ENCODE peak calls at places on chromosomes 4 and X, in six cellular contexts. G, E, D, K, F and N are unnamed samples.
A peak's percentile ranks its signal among the peaks of the same experiment; 100 is the strongest.

GRCh38 chrX:74537011-74537390 is 77.4 kb downstream of the RLIM start:
- DNase-seq in E (peak; percentile 52), D (peak; percentile 41), K (peak; percentile 18), F (no peak), G (no peak), N (no peak)

GRCh38 chr4:76447326-76447954 is 12.4 kb downstream of the SHROOM3 start:
- DNase-seq in G (no peak), D (no peak), E (peak; percentile 26), F (no peak), K (no peak), N (no peak)

GRCh38 chr4:35166437-35166836 is 1077.9 kb downstream of the ARAP2 start:
- DNase-seq in D (no peak), E (no peak), K (no peak), F (no peak), G (no peak), N (no peak)

GRCh38 chr4:26161030-26161824 is 159.6 kb upstream of the RBPJ start:
- DNase-seq in F (no peak), G (no peak), K (no peak), E (no peak), D (no peak), N (no peak)

GRCh38 chrX:17170973-17171372 is 204.0 kb upstream of the NHS start:
- DNase-seq in D (no peak), K (no peak), E (no peak), G (no peak), F (no peak), N (no peak)

GRCh38 chrX:3181846-3182245 is 140.6 kb downstream of the ARSF start:
- DNase-seq in E (no peak), G (no peak), K (no peak), D (no peak), F (no peak), N (no peak)

GRCh38 chr4:78557841-78558240 is 6.3 kb downstream of the ANXA3 start:
- DNase-seq in D (no peak), G (no peak), E (no peak), F (no peak), K (no peak), N (no peak)

GRCh38 chr4:184286346-184286745 is 68.7 kb upstream of the ENPP6 start:
- DNase-seq in K (no peak), F (no peak), D (no peak), G (no peak), E (peak; percentile 24), N (no peak)

GRCh38 chr4:174672276-174672675 is 150.0 kb upstream of the HPGD start:
- DNase-seq in F (no peak), G (peak; percentile 18), K (no peak), D (no peak), E (no peak), N (no peak)

GRCh38 chr4:137861682-137862081 is 329.4 kb upstream of the PCDH18 start:
- DNase-seq in E (peak; percentile 63), G (no peak), D (no peak), K (peak; percentile 6), F (no peak), N (no peak)

GRCh38 chrX:101958139-101958538 is 26.3 kb upstream of the ZMAT1 start:
- DNase-seq in K (no peak), E (peak; percentile 3), F (no peak), D (no peak), G (no peak), N (no peak)

GRCh38 chrX:121308276-121308805 is 260.9 kb downstream of the GLUD2 start:
- DNase-seq in K (peak; percentile 38), G (no peak), E (peak; percentile 81), D (peak; percentile 10), F (peak; percentile 4), N (no peak)

GRCh38 chr4:118410143-118410542 is 57.3 kb upstream of the PRSS12 start:
- DNase-seq in D (no peak), F (no peak), E (peak; percentile 78), G (no peak), K (peak; percentile 37), N (no peak)

GRCh38 chr4:4405358-4405962 is 18.6 kb downstream of the NSG1 start:
- DNase-seq in K (no peak), F (no peak), D (no peak), G (no peak), E (no peak), N (no peak)

GRCh38 chrX:20060961-20061868 is 55.5 kb downstream of the MAP7D2 start:
- DNase-seq in F (no peak), D (no peak), G (no peak), K (no peak), E (no peak), N (no peak)

GRCh38 chrX:135477576-135477975 is 42.9 kb upstream of the INTS6L start:
- DNase-seq in F (peak; percentile 6), K (peak; percentile 88), G (peak; percentile 41), D (peak; percentile 64), E (peak; percentile 55), N (peak; percentile 60)

GRCh38 chr4:152162331-152162697 is 373.6 kb downstream of the FBXW7 start:
- DNase-seq in G (no peak), F (no peak), K (no peak), E (peak; percentile 82), D (no peak), N (no peak)

GRCh38 chrX:44705817-44706551 is 137.8 kb upstream of the DUSP21 start:
- DNase-seq in F (no peak), D (no peak), E (no peak), K (no peak), G (no peak), N (no peak)

GRCh38 chr4:83855044-83855443 is 319.1 kb downstream of the GPAT3 start:
- DNase-seq in G (peak; percentile 18), F (peak; percentile 47), D (no peak), K (peak; percentile 14), E (peak; percentile 95), N (no peak)

GRCh38 chr4:88618782-88619485 is 26.7 kb downstream of the HERC3 start:
- DNase-seq in E (no peak), G (no peak), D (no peak), K (no peak), F (no peak), N (no peak)

GRCh38 chr4:140943486-140943885 is 187.3 kb upstream of the TBC1D9 start:
- DNase-seq in G (no peak), E (peak; percentile 77), K (no peak), D (no peak), F (no peak), N (no peak)

GRCh38 chrX:125503769-125504168 is 184.1 kb downstream of the TEX13C start:
- DNase-seq in F (no peak), G (no peak), D (no peak), K (no peak), E (no peak), N (no peak)
- H3K4me1 ChIP-seq in F (no peaks in the 10 kb centered on the region), G (no peaks in the 10 kb centered on the region), D (no peaks in the 10 kb centered on the region), K (no peaks in the 10 kb centered on the region), E (no peaks in the 10 kb centered on the region), N (no peaks in the 10 kb centered on the region)

DNA sequence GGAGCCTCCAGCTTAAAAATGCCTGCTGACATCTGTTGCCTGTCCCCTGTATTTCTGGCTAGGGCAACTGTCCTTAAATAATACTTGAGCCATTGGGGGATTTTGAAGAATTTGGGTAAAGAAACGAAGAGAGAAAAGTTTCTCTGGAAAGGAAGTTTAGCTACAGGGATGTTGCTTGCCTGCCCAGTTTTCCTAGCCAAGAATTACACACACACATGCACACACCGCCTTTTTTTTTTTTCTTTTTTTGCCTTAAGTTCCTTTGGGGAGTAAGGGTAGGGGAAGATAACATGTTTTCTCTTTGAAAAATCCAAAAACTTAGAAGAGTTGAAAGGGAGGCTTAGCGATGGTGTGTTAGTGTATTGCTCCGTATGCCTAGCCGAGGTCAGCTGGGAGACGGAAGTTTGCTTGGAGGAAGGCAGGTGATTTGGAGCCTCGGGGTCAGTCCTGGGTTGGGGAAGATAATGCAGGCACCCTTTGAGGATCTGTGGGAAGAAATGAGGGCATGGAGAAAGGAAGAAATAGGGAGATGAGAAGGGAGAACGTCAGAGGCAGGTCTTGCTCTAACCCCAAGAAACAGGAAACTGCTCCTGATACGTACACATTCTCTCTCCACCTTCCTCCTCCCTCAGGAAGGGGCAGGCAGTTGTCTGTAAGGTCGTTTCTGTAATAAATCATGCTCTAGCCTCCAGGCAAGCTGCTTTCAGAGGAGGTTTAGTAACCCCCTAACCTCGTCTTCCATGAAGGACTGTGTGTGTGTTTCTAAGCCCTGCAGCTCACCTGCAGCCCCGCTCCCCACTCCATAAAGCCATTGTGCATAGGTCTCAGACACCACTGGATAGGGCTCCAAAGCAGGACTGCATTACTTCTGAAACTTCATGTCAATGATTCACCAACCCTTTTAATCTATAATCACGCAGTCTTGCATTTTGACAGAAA is 10.5 kb downstream of the KLF3 start:
- DNase-seq in F (no peak), D (no peak), K (no peak), E (peak; percentile 36), G (no peak), N (no peak)
- H3K4me1 ChIP-seq in F (peaks cover 67% of the 10 kb centered on the region), D (peaks cover 33% of the 10 kb centered on the region), K (peaks cover 82% of the 10 kb centered on the region), E (peaks cover 92% of the 10 kb centered on the region), G (peaks cover 11% of the 10 kb centered on the region), N (peaks cover 59% of the 10 kb centered on the region)

GRCh38 chr4:173235050-173235449 is 66.4 kb downstream of the GALNT7 start:
- DNase-seq in D (no peak), G (no peak), K (no peak), F (no peak), E (no peak), N (no peak)
- H3K4me1 ChIP-seq in D (no peaks in the 10 kb centered on the region), G (no peaks in the 10 kb centered on the region), K (peaks cover 54% of the 10 kb centered on the region), F (peaks cover 25% of the 10 kb centered on the region), E (no peaks in the 10 kb centered on the region), N (no peaks in the 10 kb centered on the region)

GRCh38 chr4:105828074-105828473 is 67.2 kb upstream of the NPNT start:
- DNase-seq in E (no peak), K (no peak), F (no peak), D (no peak), G (no peak), N (no peak)
- H3K4me1 ChIP-seq in E (no peaks in the 10 kb centered on the region), K (no peaks in the 10 kb centered on the region), F (no peaks in the 10 kb centered on the region), D (no peaks in the 10 kb centered on the region), G (no peaks in the 10 kb centered on the region), N (no peaks in the 10 kb centered on the region)

GRCh38 chr4:101500742-101501141 is 153.4 kb upstream of the PPP3CA start:
- DNase-seq in E (no peak), G (no peak), D (no peak), K (no peak), F (no peak), N (no peak)

GRCh38 chr4:101501421-101501820 is 154.1 kb upstream of the PPP3CA start:
- DNase-seq in F (no peak), E (no peak), G (no peak), K (no peak), D (no peak), N (no peak)
- H3K4me1 ChIP-seq in F (no peaks in the 10 kb centered on the region), E (no peaks in the 10 kb centered on the region), G (no peaks in the 10 kb centered on the region), K (no peaks in the 10 kb centered on the region), D (no peaks in the 10 kb centered on the region), N (no peaks in the 10 kb centered on the region)

DNA sequence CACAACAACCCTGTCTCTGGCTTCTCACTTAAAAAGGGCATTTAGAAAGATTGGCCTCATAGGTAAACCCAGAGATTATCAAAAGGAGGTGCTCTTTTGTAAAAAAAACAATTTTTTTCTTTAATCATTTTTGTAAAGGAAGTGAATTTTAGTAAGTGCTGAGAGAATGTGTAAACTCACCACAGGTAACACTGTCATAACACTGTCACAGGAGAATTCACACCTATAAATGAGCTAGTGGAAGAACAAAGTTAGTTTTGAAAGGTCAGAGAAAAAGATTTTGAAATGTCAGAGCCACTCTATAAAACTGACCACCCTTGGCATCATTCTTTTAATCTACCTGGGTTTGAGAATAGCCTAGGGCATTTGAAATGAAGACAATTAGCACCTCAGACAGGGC is 3.3 kb upstream of the SH2D1A start:
- DNase-seq in F (no peak), K (no peak), E (no peak), G (no peak), D (no peak), N (no peak)
- H3K4me1 ChIP-seq in F (no peaks in the 10 kb centered on the region), K (no peaks in the 10 kb centered on the region), E (no peaks in the 10 kb centered on the region), G (no peaks in the 10 kb centered on the region), D (no peaks in the 10 kb centered on the region), N (no peaks in the 10 kb centered on the region)

GRCh38 chrX:39618178-39618577 is 479.6 kb downstream of the BCOR start:
- DNase-seq in F (no peak), D (no peak), E (no peak), G (no peak), K (no peak), N (no peak)
- H3K4me1 ChIP-seq in F (peaks cover 14% of the 10 kb centered on the region), D (peaks cover 2% of the 10 kb centered on the region), E (no peaks in the 10 kb centered on the region), G (no peaks in the 10 kb centered on the region), K (no peaks in the 10 kb centered on the region), N (peaks cover 7% of the 10 kb centered on the region)